ENCODE peak calls at places on chromosome 19, in four cellular contexts. K is K562, V is A549, L is HepG2. F is an unnamed sample.

GRCh38 chr19:9107375-9107774 is at the start of gene OR7G2:
- DNase-seq in V (no peak), L (no peak), K (no peak), F (no peak)

GRCh38 chr19:51751655-51752054 is at the start of gene FPR1:
- DNase-seq in L (no peak), V (no peak), K (no peak), F (no peak)

GRCh38 chr19:5424192-5424973 is 30.8 kb upstream of the ZNRF4 start:
- DNase-seq in V (no peak), L (no peak), K (no peak), F (no peak)

GRCh38 chr19:40006273-40006691 is 9.4 kb downstream of the ZNF546 start:
- DNase-seq in L (no peak), V (peak), K (peak), F (no peak)

GRCh38 chr19:55635334-55635717 is 5.5 kb upstream of the ZNF580 start:
- DNase-seq in L (no peak), V (no peak), K (no peak), F (no peak)

GRCh38 chr19:2567580-2567979 is 91.7 kb downstream of the GADD45B start:
- DNase-seq in L (no peak), K (no peak), V (no peak), F (no peak)

GRCh38 chr19:52331757-52332156 is 4.3 kb upstream of the ZNF610 start:
- DNase-seq in L (no peak), V (no peak), K (no peak), F (no peak)

GRCh38 chr19:40139533-40140287 is 49.0 kb upstream of the ZNF780A start:
- DNase-seq in K (peak), L (peak), V (peak), F (no peak)

GRCh38 chr19:5103061-5103701 is 134.3 kb downstream of the KDM4B start:
- DNase-seq in K (no peak), L (no peak), V (no peak), F (no peak)

GRCh38 chr19:5075603-5076002 is 106.7 kb downstream of the KDM4B start:
- DNase-seq in V (no peak), L (no peak), K (no peak), F (no peak)

GRCh38 chr19:3615524-3616135 is 9.0 kb upstream of the TBXA2R start:
- DNase-seq in K (no peak), V (no peak), L (no peak), F (no peak)

GRCh38 chr19:35040826-35041547 is 534 bp upstream of the HPN start:
- DNase-seq in K (peak), L (peak), V (no peak), F (no peak)

GRCh38 chr19:35790981-35791813 is 15.8 kb downstream of the ARHGAP33 start:
- DNase-seq in L (peak), V (no peak), K (no peak), F (no peak)

GRCh38 chr19:30064021-30064699 is 122.1 kb downstream of the URI1 start:
- DNase-seq in K (no peak), V (no peak), L (no peak), F (no peak)

GRCh38 chr19:5495792-5496191 is 40.6 kb downstream of the ZNRF4 start:
- DNase-seq in L (no peak), K (no peak), V (no peak), F (no peak)

GRCh38 chr19:35911173-35911572 is 3.1 kb upstream of the TYROBP start:
- DNase-seq in V (no peak), K (no peak), L (no peak), F (no peak)

GRCh38 chr19:15108145-15108844 is 1.1 kb downstream of the SYDE1 start:
- DNase-seq in L (no peak), K (no peak), V (no peak), F (no peak)

GRCh38 chr19:41691268-41691970 is 3.3 kb upstream of the CEACAM7 start:
- DNase-seq in V (peak), K (peak), L (no peak), F (no peak)

DNA sequence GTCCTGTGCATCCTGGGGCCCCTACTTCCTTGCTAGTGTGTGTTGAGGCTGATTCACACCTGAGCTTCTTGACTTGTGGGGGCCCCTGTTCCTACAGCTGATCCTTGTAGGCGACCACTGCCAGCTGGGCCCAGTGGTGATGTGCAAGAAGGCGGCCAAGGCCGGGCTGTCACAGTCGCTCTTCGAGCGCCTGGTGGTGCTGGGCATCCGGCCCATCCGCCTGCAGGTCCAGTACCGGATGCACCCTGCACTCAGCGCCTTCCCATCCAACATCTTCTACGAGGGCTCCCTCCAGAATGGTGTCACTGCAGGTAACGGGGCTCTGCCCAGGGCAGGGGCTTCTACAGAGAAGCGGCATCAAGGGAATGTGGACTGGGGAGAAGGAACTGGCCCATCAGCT is 25.5 kb downstream of the UPF1 start:
- DNase-seq in K (no peak), L (no peak), V (no peak), F (no peak)
- TF ChIP-seq MYC in K (no peak), L (no peak), V (no peak), F (no peak)

GRCh38 chr19:53994811-53995210 is 3.4 kb downstream of the CACNG6 start:
- DNase-seq in L (no peak), V (no peak), K (no peak), F (no peak)
- TF ChIP-seq SMC3 in L (no peak), V (no peak), K (no peak), F (no peak)

GRCh38 chr19:53581871-53582279 is 43.9 kb downstream of the ZNF331 start:
- DNase-seq in V (no peak), L (no peak), K (no peak), F (no peak)
- TF ChIP-seq MYC in V (no peak), L (no peak), K (no peak), F (no peak)

GRCh38 chr19:46759817-46760333 is 13.6 kb upstream of the STRN4 start:
- DNase-seq in L (no peak), K (no peak), V (no peak), F (no peak)
- TF ChIP-seq SMC3 in L (no peak), K (no peak), V (no peak), F (no peak)

GRCh38 chr19:12924621-12925310 is 5.7 kb upstream of the SYCE2 start:
- DNase-seq in L (no peak), K (no peak), V (no peak), F (no peak)

GRCh38 chr19:12935071-12935470 is 1.6 kb upstream of the FARSA start:
- DNase-seq in K (no peak), L (no peak), V (no peak), F (no peak)

GRCh38 chr19:12932392-12933286 is 872 bp downstream of the FARSA start:
- DNase-seq in L (no peak), V (no peak), K (no peak), F (no peak)

GRCh38 chr19:12933287-12934072 is at the start of gene FARSA:
- DNase-seq in V (peak), L (peak), K (peak), F (peak)

DNA sequence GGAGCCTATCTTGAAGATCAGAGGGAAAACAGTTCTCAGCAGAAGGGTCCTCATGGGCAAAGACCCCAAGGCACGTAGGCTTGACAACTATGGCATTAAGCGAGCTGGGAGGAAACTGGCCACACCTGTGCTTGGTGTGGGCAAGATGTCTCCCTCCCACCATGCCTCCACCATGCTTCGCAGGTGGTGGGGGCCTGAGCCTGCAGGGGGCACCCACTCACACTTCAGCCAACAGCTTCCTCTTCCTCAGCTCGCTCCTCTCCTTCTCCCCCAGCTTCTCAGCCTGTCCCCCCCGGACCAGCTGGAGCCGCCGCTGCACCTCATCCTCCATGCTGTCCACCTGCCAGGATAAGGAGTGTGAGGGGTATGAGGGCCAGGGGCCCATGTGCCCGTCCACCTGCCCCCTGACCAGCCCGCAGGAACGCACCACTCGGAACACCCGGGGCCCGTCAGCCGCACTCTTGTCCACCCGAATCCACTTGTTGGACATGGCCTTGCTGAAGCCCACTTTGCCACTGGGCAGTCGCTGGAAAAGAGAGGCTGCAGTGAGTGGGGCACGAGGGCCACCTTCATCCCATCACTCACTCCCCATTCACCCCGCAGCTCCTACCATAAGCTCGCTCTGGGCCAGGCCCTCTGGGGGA is 3.4 kb downstream of the FARSA start:
- DNase-seq in V (no peak), L (no peak), K (no peak), F (no peak)
- TF ChIP-seq MYC in V (no peak), L (no peak), K (no peak), F (no peak)

GRCh38 chr19:10566658-10567410 is 1.0 kb upstream of the KRI1 start:
- DNase-seq in K (no peak), L (no peak), V (no peak), F (peak)
- TF ChIP-seq SMC3 in K (no peak), L (no peak), V (no peak), F (no peak)

GRCh38 chr19:13024126-13024957 is 29.1 kb downstream of the NFIX start:
- DNase-seq in K (no peak), V (no peak), L (no peak), F (no peak)

GRCh38 chr19:13022859-13023636 is 27.8 kb downstream of the NFIX start:
- DNase-seq in L (peak), K (peak), V (peak), F (no peak)

GRCh38 chr19:13023666-13024065 is 28.4 kb downstream of the NFIX start:
- DNase-seq in V (no peak), K (peak), L (no peak), F (no peak)

GRCh38 chr19:13020002-13020414 is 24.7 kb downstream of the NFIX start:
- DNase-seq in V (no peak), K (no peak), L (no peak), F (no peak)

GRCh38 chr19:13022111-13022858 is 27.0 kb downstream of the NFIX start:
- DNase-seq in V (no peak), L (no peak), K (no peak), F (no peak)
- TF ChIP-seq MYC in V (no peak), L (no peak), K (no peak), F (no peak)

GRCh38 chr19:45161715-45162463 is 1.1 kb upstream of the NKPD1 start:
- DNase-seq in K (peak), L (no peak), V (no peak), F (no peak)
- TF ChIP-seq SMC3 in K (peak), L (peak), V (peak), F (no peak)

F was measured in GM12878.